ENCODE peak calls at places on chromosomes 16 and 17, in four cellular contexts. One of them, this sample, is unnamed.

GRCh38 chr17:4116516-4116915 is 26.3 kb downstream of the ZZEF1 start:
- DNase-seq in NCI-H1417: no peak
- DNase-seq in epithelial cell of esophagus: no peak
- DNase-seq in HuH-7: no peak
- DNase-seq in this sample: no peak

GRCh38 chr17:79952265-79952877 is 83.3 kb downstream of the TBC1D16 start:
- DNase-seq in NCI-H1417: no peak
- DNase-seq in epithelial cell of esophagus: no peak
- DNase-seq in HuH-7: no peak
- DNase-seq in this sample: no peak

GRCh38 chr16:4796982-4797804 is 2.0 kb downstream of the SMIM22 start:
- DNase-seq in NCI-H1417: no peak
- DNase-seq in epithelial cell of esophagus: no peak
- DNase-seq in HuH-7: no peak
- DNase-seq in this sample: no peak

GRCh38 chr16:67016681-67017450 is 12.1 kb upstream of the CBFB start:
- DNase-seq in NCI-H1417: no peak
- DNase-seq in epithelial cell of esophagus: no peak
- DNase-seq in HuH-7: no peak
- DNase-seq in this sample: no peak

GRCh38 chr17:53142890-53143289 is 679.8 kb upstream of the KIF2B start:
- DNase-seq in NCI-H1417: no peak
- DNase-seq in epithelial cell of esophagus: no peak
- DNase-seq in HuH-7: no peak
- DNase-seq in this sample: no peak

GRCh38 chr17:35242158-35242804 is 591 bp upstream of the SLFN5 start:
- DNase-seq in NCI-H1417: peak; percentile 72
- DNase-seq in epithelial cell of esophagus: peak; percentile 91
- DNase-seq in HuH-7: peak; percentile 49
- DNase-seq in this sample: peak; percentile 93

GRCh38 chr17:78993241-78993956 is 13.7 kb upstream of the LGALS3BP start:
- DNase-seq in NCI-H1417: peak; percentile 23
- DNase-seq in epithelial cell of esophagus: peak; percentile 57
- DNase-seq in HuH-7: peak; percentile 82
- DNase-seq in this sample: no peak

GRCh38 chr16:11563493-11564040 is 23.2 kb downstream of the LITAF start:
- DNase-seq in NCI-H1417: no peak
- DNase-seq in epithelial cell of esophagus: no peak
- DNase-seq in HuH-7: no peak
- DNase-seq in this sample: no peak

GRCh38 chr16:29700253-29700987 is 21.4 kb downstream of the QPRT start:
- DNase-seq in NCI-H1417: peak; percentile 55
- DNase-seq in epithelial cell of esophagus: peak; percentile 88
- DNase-seq in HuH-7: peak; percentile 94
- DNase-seq in this sample: peak; percentile 77

GRCh38 chr17:76081295-76082210 is 2.6 kb downstream of the ZACN start:
- DNase-seq in NCI-H1417: no peak
- DNase-seq in epithelial cell of esophagus: no peak
- DNase-seq in HuH-7: no peak
- DNase-seq in this sample: no peak

GRCh38 chr16:4386951-4387565 is 15.4 kb downstream of the VASN start:
- DNase-seq in NCI-H1417: no peak
- DNase-seq in epithelial cell of esophagus: no peak
- DNase-seq in HuH-7: no peak
- DNase-seq in this sample: no peak

GRCh38 chr17:1896243-1897163 is 66.7 kb downstream of the RPA1 start:
- DNase-seq in NCI-H1417: no peak
- DNase-seq in epithelial cell of esophagus: no peak
- DNase-seq in HuH-7: no peak
- DNase-seq in this sample: no peak

GRCh38 chr16:78570409-78571141 is 471.1 kb downstream of the WWOX start:
- DNase-seq in NCI-H1417: no peak
- DNase-seq in epithelial cell of esophagus: peak; percentile 6
- DNase-seq in HuH-7: no peak
- DNase-seq in this sample: no peak